ENCODE peak calls at places on chromosomes 11 and 22, in eight cellular contexts. G is HAP-1; V is endodermal cell; L is left ventricle myocardium inferior; P is uterus; T is SK-N-SH; C is naive thymus-derived CD4-positive, alpha-beta T cell; Q is right atrium auricular region. B is an unnamed sample.
A peak's percentile ranks its signal among the peaks of the same experiment; 100 is the strongest.

GRCh38 chr11:8581300-8581699 is 12.7 kb downstream of the STK33 start:
- DNase-seq in V (no peak), G (no peak), C (no peak), P (no peak), T (no peak), L (no peak), Q (no peak), B (no peak)

GRCh38 chr11:17988465-17988864 is 24.4 kb downstream of the SERGEF start:
- DNase-seq in V (no peak), Q (no peak), L (no peak), G (no peak), T (no peak), P (no peak), C (no peak), B (no peak)

GRCh38 chr11:78576549-78577097 is 2.0 kb upstream of the NARS2 start:
- DNase-seq in G (no peak), C (no peak), Q (no peak), T (no peak), V (no peak), P (no peak), L (no peak), B (no peak)

GRCh38 chr11:6856871-6857270 is 6.0 kb upstream of the OR10A2 start:
- DNase-seq in G (no peak), T (no peak), Q (no peak), L (no peak), C (no peak), P (no peak), V (no peak), B (no peak)

GRCh38 chr11:6200975-6201374 is 2.0 kb downstream of the OR52W1 start:
- DNase-seq in C (no peak), G (no peak), T (no peak), P (no peak), L (peak; percentile 47), Q (peak; percentile 71), V (no peak), B (no peak)

GRCh38 chr11:114156131-114156581 is 96.6 kb downstream of the ZBTB16 start:
- DNase-seq in V (no peak), G (no peak), P (no peak), Q (no peak), C (no peak), L (no peak), T (no peak), B (no peak)

GRCh38 chr11:57230797-57231538 is 6.1 kb downstream of the APLNR start:
- DNase-seq in C (no peak), P (no peak), G (no peak), V (peak; percentile 77), T (no peak), Q (no peak), L (no peak), B (no peak)

GRCh38 chr11:2688381-2689231 is 11.2 kb downstream of the KCNQ1OT1 start:
- DNase-seq in P (peak; percentile 15), C (no peak), G (no peak), V (peak; percentile 41), T (no peak), Q (no peak), L (no peak), B (no peak)

GRCh38 chr22:23400286-23400981 is 179.7 kb downstream of the IGLL1 start:
- DNase-seq in P (no peak), V (no peak), Q (no peak), T (no peak), C (no peak), L (no peak), G (no peak), B (no peak)

GRCh38 chr11:65429724-65430405 is 7.3 kb downstream of the NEAT1 start:
- DNase-seq in Q (peak; percentile 73), P (peak; percentile 64), V (peak; percentile 79), T (no peak), C (peak; percentile 43), L (peak; percentile 72), G (peak; percentile 72), B (peak; percentile 63)

GRCh38 chr11:116871248-116871647 is 33.8 kb upstream of the APOA1 start:
- DNase-seq in Q (peak; percentile 63), T (no peak), G (no peak), C (no peak), V (no peak), P (no peak), L (no peak), B (no peak)

GRCh38 chr11:112555491-112556364 is 295.1 kb upstream of the PLET1 start:
- DNase-seq in L (peak; percentile 48), P (peak; percentile 22), V (peak; percentile 95), G (peak; percentile 73), Q (peak; percentile 64), T (peak; percentile 66), C (peak; percentile 69), B (peak; percentile 74)

GRCh38 chr22:37912171-37912570 is 6.1 kb downstream of the MICALL1 start:
- DNase-seq in P (no peak), C (no peak), V (no peak), Q (no peak), G (no peak), L (no peak), T (no peak), B (no peak)

GRCh38 chr22:18033204-18033998 is 9.0 kb upstream of the MICAL3 start:
- DNase-seq in L (no peak), V (no peak), G (no peak), P (peak; percentile 35), C (no peak), T (no peak), Q (no peak), B (no peak)

GRCh38 chr11:57566035-57566504 is 1.4 kb downstream of the UBE2L6 start:
- DNase-seq in Q (peak; percentile 69), P (peak; percentile 38), L (no peak), V (no peak), T (no peak), C (peak; percentile 54), G (no peak), B (no peak)

GRCh38 chr11:33480636-33481035 is 220.0 kb downstream of the C11orf91 start:
- DNase-seq in Q (no peak), L (no peak), T (no peak), V (peak; percentile 22), P (no peak), C (no peak), G (no peak), B (no peak)

GRCh38 chr11:42762348-42762747 is 549.4 kb upstream of the API5 start:
- DNase-seq in P (no peak), V (no peak), G (no peak), T (no peak), L (no peak), C (no peak), Q (no peak), B (no peak)

GRCh38 chr22:20552450-20552894 is 45.1 kb downstream of the MED15 start:
- DNase-seq in T (no peak), L (peak; percentile 90), Q (peak; percentile 94), G (no peak), V (no peak), P (peak; percentile 80), C (no peak), B (peak; percentile 73)

GRCh38 chr11:67468056-67468455 is 995 bp downstream of the TMEM134 start:
- DNase-seq in L (no peak), C (no peak), V (no peak), T (peak; percentile 19), Q (no peak), P (peak; percentile 53), G (no peak), B (no peak)

DNA sequence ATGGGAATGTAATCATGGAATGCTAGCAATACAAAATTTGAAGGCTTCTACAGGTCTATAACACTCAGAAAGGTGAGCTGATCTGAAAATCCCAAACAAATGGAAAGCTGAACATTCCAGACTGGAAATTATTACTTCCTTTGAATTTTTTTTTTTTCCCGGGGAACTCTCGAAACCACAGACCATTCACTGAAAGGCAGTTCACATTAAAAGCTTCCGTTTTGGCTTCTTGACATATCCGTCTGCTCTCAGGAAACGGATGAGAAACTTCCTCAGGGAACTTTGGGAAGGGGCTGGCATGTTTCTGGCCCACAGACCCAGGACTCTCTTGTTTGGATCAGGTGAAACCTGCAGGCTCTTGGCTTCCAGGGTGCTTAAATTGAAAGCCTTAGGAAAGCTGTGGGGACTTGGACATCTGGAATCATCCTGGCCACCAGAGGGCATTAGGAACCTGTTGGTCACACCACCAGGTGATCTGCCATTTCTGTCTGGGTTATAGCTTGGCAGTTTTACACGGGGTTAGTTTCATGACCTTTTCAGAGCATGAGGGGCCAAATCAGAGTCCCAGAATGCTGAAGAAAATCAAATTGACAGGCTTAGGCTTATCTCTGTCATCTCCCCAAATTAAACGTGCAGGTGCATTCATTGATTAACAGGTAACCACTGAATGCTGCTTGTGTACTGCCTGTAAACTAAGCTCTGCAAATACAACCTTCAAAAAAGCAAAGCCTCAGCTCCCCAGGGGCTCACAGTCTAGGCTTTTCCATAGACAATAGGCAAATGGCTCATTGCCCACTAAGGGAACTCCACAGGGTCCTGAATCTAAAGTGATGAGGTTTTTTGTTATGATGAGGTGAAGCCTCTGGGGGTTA is 22.7 kb upstream of the GRAMD1B start:
- DNase-seq in T (peak; percentile 57), C (peak; percentile 48), G (peak; percentile 84), V (peak; percentile 92), P (peak; percentile 30), L (peak; percentile 43), Q (no peak), B (peak; percentile 80)
- H3K4me3 ChIP-seq in T (no peak overlapping the region), C (no peak overlapping the region), G (no peak overlapping the region), V (peak overlapping the region; percentile 51), P (no peak overlapping the region), L (peak overlapping the region; percentile 17), Q (no peak overlapping the region), B (no peak overlapping the region)

GRCh38 chr11:76673164-76674142 is 2.9 kb upstream of the LRRC32 start:
- DNase-seq in G (no peak), V (no peak), L (no peak), C (no peak), Q (no peak), P (no peak), T (no peak), B (no peak)

GRCh38 chr11:76670475-76671235 is at the start of gene LRRC32:
- DNase-seq in Q (no peak), P (peak; percentile 62), V (peak; percentile 80), T (peak; percentile 87), G (peak; percentile 69), C (no peak), L (peak; percentile 75), B (peak; percentile 52)

GRCh38 chr11:76671626-76672309 is 1.2 kb upstream of the LRRC32 start:
- DNase-seq in P (no peak), G (no peak), T (no peak), L (no peak), C (no peak), V (no peak), Q (no peak), B (no peak)

GRCh38 chr11:76671236-76671590 is 666 bp upstream of the LRRC32 start:
- DNase-seq in L (no peak), V (no peak), Q (no peak), G (no peak), C (no peak), P (no peak), T (no peak), B (no peak)

GRCh38 chr11:76672431-76673163 is 2.0 kb upstream of the LRRC32 start:
- DNase-seq in C (no peak), Q (no peak), L (no peak), P (no peak), T (no peak), V (no peak), G (no peak), B (no peak)
- H3K4me1 ChIP-seq in C (peaks cover 5% of the 10 kb centered on the region), Q (no peaks in the 10 kb centered on the region), L (peaks cover 63% of the 10 kb centered on the region), P (peaks cover 6% of the 10 kb centered on the region), T (peaks cover 14% of the 10 kb centered on the region), V (no peaks in the 10 kb centered on the region), G (peaks cover 7% of the 10 kb centered on the region), B (peaks cover 7% of the 10 kb centered on the region)

GRCh38 chr22:49152146-49152929 is 675.3 kb downstream of the BRD1 start:
- DNase-seq in P (no peak), V (peak; percentile 80), G (no peak), T (peak; percentile 52), L (no peak), Q (no peak), C (no peak), B (no peak)
- H3K4me3 ChIP-seq in P (no peak overlapping the region), V (no peak overlapping the region), G (no peak overlapping the region), T (no peak overlapping the region), L (no peak overlapping the region), Q (no peak overlapping the region), C (no peak overlapping the region), B (no peak overlapping the region)

GRCh38 chr11:25612806-25613205 is 719.1 kb upstream of the ANO3 start:
- DNase-seq in T (no peak), P (no peak), G (no peak), V (no peak), Q (no peak), L (no peak), C (no peak), B (no peak)
- H3K4me1 ChIP-seq in T (no peaks in the 10 kb centered on the region), P (no peaks in the 10 kb centered on the region), G (no peaks in the 10 kb centered on the region), V (no peaks in the 10 kb centered on the region), Q (no peaks in the 10 kb centered on the region), L (no peaks in the 10 kb centered on the region), C (no peaks in the 10 kb centered on the region), B (no peaks in the 10 kb centered on the region)